ENCODE peak calls at places on chromosomes 2 and 18, in four cellular contexts. A is tibial nerve, Z is tibial artery, L is body of pancreas. I is an unnamed sample. For H3K4me1, the result is how much of the 10 kb centered on the place peaks cover.

GRCh38 chr2:34498561-34498960 is 899.5 kb upstream of the FAM98A start:
- DNase-seq in A (no peak), L (no peak), Z (no peak), I (no peak)

GRCh38 chr2:11624893-11625292 is 45.1 kb downstream of the NTSR2 start:
- DNase-seq in A (no peak), Z (no peak), L (no peak), I (no peak)

GRCh38 chr2:227180286-227180685 is 15.9 kb downstream of the COL4A3 start:
- DNase-seq in L (no peak), A (no peak), Z (no peak), I (no peak)

GRCh38 chr2:106342801-106343200 is 125.4 kb downstream of the RGPD3 start:
- DNase-seq in A (no peak), Z (no peak), L (no peak), I (no peak)

GRCh38 chr2:127175406-127175805 is 44.7 kb downstream of the CYP27C1 start:
- DNase-seq in L (peak), Z (no peak), A (peak), I (no peak)

GRCh38 chr2:163736433-163737168 is 793 bp upstream of the FIGN start:
- DNase-seq in A (no peak), Z (peak), L (peak), I (no peak)

GRCh38 chr2:197809064-197809463 is 4.7 kb downstream of the PLCL1 start:
- DNase-seq in A (no peak), Z (no peak), L (no peak), I (no peak)

GRCh38 chr2:16478817-16479216 is 186.8 kb downstream of the CYRIA start:
- DNase-seq in A (no peak), L (no peak), Z (no peak), I (no peak)

GRCh38 chr18:62938006-62938405 is 222.7 kb downstream of the PHLPP1 start:
- DNase-seq in L (no peak), Z (no peak), A (no peak), I (no peak)

GRCh38 chr2:64787698-64788097 is 134.0 kb upstream of the SERTAD2 start:
- DNase-seq in L (no peak), A (no peak), Z (no peak), I (no peak)

GRCh38 chr18:58224425-58224750 is 180.4 kb downstream of the NEDD4L start:
- DNase-seq in L (no peak), A (no peak), Z (no peak), I (no peak)

GRCh38 chr2:95036491-95037289 is 11.2 kb downstream of the MAL start:
- DNase-seq in A (no peak), Z (no peak), L (no peak), I (no peak)

GRCh38 chr2:222504714-222505113 is 80.4 kb downstream of the SGPP2 start:
- DNase-seq in A (no peak), Z (no peak), L (no peak), I (no peak)

GRCh38 chr2:38129410-38129809 is 53.5 kb upstream of the CYP1B1 start:
- DNase-seq in L (no peak), A (no peak), Z (no peak), I (no peak)

GRCh38 chr18:23032030-23032582 is 99.0 kb downstream of the RBBP8 start:
- DNase-seq in Z (no peak), L (no peak), A (no peak), I (no peak)

GRCh38 chr2:138147796-138148195 is 183.5 kb downstream of the HNMT start:
- DNase-seq in Z (no peak), A (no peak), L (peak), I (no peak)

GRCh38 chr2:240782221-240782885 is 37.7 kb downstream of the KIF1A start:
- DNase-seq in L (no peak), Z (no peak), A (no peak), I (no peak)

GRCh38 chr18:79393626-79394401 is 1.9 kb upstream of the NFATC1 start:
- DNase-seq in A (peak), Z (peak), L (peak), I (no peak)

GRCh38 chr2:180890781-180891180 is 89.6 kb upstream of the UBE2E3 start:
- DNase-seq in Z (no peak), L (no peak), A (no peak), I (no peak)

GRCh38 chr18:72849671-72850070 is 18.1 kb downstream of the NETO1 start:
- DNase-seq in Z (no peak), L (no peak), A (no peak), I (no peak)

GRCh38 chr18:3526421-3527354 is 76.7 kb downstream of the TGIF1 start:
- DNase-seq in A (peak), L (no peak), Z (no peak), I (no peak)

GRCh38 chr2:40734797-40735196 is 282.9 kb upstream of the SLC8A1 start:
- DNase-seq in A (no peak), L (no peak), Z (no peak), I (no peak)

GRCh38 chr2:86028763-86029381 is 76.8 kb downstream of the POLR1A start:
- DNase-seq in A (peak), Z (peak), L (peak), I (no peak)

GRCh38 chr18:5309888-5310470 is 14.5 kb upstream of the ZBTB14 start:
- DNase-seq in Z (no peak), A (no peak), L (peak), I (no peak)

GRCh38 chr2:171141320-171141719 is 19.4 kb downstream of the TLK1 start:
- DNase-seq in A (no peak), Z (no peak), L (peak), I (no peak)

GRCh38 chr2:151766421-151767153 is 32.3 kb upstream of the NEB start:
- DNase-seq in A (no peak), Z (no peak), L (no peak), I (no peak)

GRCh38 chr18:63775166-63775730 is at the start of gene SERPINB7:
- DNase-seq in A (no peak), Z (no peak), L (no peak), I (no peak)

GRCh38 chr2:46490521-46491141 is 11.3 kb downstream of the TMEM247 start:
- DNase-seq in L (peak), A (peak), Z (peak), I (no peak)

GRCh38 chr2:15531095-15531854 is 29.9 kb downstream of the NBAS start:
- DNase-seq in L (no peak), A (no peak), Z (no peak), I (no peak)

DNA sequence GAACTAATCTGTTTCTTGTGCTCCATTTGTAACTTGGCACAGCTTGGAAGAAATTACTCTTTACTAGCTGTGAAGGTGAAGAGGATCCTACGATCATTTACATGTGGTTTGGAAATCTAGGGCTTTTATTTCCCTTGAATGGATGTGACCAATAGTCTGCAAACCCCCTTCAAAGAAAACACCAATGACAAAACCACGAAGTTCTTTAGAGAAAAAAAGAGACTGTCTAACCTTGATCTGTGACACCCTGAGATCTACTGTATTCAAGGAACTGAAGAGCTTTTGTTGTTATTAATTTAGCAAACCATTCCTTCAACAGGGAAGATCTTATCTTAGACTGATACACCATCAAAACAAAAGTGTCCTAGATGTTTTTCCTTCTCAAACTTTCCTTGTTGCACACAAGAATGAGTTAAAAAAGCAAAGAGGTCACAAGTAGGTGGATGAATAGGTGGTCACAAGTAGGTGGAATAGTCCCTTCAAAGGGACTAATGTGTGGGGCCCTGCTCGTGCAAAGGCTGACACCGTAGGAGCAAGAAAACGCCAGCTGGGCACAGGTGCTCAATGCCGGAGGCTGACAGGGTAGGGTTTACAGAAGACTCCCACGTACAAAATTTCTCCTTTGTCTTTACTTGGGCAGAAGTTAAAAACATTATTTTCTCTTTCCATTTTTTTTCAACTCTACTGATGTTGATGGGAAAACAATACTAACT is 95.6 kb upstream of the ITGB6 start:
- DNase-seq in Z (no peak), L (no peak), A (no peak), I (no peak)
- H3K4me1 ChIP-seq in Z (under half), L (under half), A (under half), I (under half)

GRCh38 chr2:74507926-74508520 is 528 bp upstream of the PCGF1 start:
- DNase-seq in Z (peak), A (no peak), L (peak), I (no peak)
- H3K4me1 ChIP-seq in Z (under half), A (under half), L (under half), I (under half)

GRCh38 chr2:200397785-200398184 is 91.3 kb downstream of the SPATS2L start:
- DNase-seq in Z (no peak), L (no peak), A (no peak), I (no peak)
- H3K4me1 ChIP-seq in Z (under half), L (under half), A (under half), I (under half)

DNA sequence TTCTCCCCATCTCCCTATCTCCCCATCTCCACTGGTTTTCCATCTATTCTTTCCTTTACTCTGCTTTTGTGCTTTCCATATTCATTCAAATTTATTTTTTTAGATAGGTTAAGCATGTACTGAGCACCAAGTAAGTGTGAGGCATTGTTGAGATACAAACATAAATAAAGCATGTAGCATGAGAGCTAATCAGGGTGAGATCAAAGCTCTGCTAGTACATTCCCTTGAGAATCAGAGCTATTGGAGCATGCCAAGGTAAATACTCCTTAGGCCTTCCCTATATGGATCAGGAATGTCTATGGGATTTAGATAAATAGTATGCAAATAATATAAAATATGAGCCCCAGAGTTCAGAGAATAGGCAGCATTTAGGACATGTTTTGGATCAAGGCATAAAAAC is 25.3 kb downstream of the BABAM2 start:
- DNase-seq in Z (no peak), A (no peak), L (no peak), I (no peak)
- H3K4me1 ChIP-seq in Z (under half), A (under half), L (under half), I (under half)

DNA sequence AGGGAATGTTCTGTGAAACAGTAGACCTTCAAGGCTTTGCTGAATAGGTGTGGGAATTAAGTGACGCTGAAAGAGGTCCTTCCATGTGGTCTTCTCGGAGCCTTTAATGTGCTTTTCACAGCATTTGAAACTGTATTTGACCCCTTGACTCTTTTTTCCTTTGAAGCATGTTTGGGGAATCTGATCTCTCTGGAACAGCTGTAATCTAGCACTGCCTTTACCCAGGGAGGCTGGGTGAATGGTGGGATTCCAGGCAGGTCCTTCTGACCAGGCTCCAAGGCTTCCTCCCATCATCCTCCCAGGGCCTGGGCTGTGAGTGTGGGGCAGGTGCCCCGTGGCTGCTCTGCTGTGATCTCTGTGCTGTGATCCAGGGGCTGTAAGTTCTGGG is 4.2 kb downstream of the ZAP70 start:
- DNase-seq in A (no peak), L (no peak), Z (no peak), I (no peak)
- H3K4me1 ChIP-seq in A (under half), L (under half), Z (under half), I (under half)

DNA sequence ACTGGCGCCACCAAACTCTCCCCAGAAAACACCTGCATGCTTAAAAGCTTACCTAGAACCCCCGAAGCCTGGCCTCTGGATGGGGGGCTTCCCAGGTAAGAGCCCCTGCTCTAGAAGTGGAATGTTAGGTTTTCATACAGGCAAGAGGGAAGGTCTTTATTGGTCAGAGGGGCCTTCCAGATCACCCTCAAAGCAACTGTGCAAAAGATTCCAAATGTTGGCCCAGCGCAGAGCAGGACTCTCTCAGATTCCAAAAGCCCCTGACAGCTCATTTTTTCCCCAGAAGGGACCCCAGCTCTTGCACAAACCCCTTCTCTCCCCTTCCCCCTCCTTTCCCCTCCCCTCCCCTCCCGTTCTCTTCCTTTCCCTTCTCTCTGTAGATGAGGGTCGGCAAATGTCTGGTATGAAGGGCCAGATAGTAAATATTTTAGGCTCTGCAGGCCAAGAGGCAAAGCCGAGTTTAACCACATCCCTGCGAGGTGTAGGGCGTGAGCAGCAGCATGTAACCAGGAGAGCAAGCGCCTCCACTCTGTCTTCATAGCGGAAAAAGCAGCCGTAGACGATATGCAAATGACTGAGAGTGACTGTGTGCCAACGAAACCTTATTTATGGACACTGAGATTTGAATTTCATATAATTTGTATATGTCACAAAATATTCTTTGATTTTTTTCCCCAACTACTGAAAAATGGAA is 116.9 kb downstream of the SMAD7 start:
- DNase-seq in Z (peak), A (no peak), L (peak), I (no peak)
- H3K4me1 ChIP-seq in Z (half or more), A (under half), L (under half), I (under half)